ENCODE peak calls at places on chromosome 1, in nine cellular contexts. J, R, C, Y, N, Z, W, P and S are unnamed samples.

GRCh38 chr1:155648207-155649147 is 38.5 kb downstream of the MSTO1 start:
- DNase-seq in J (peak), R (no peak), C (no peak), Y (peak), N (no peak), Z (no peak), W (no peak), P (no peak), S (no peak)

GRCh38 chr1:232990729-232991128 is 40.3 kb downstream of the NTPCR start:
- DNase-seq in J (no peak), R (no peak), C (no peak), Y (no peak), N (no peak), Z (no peak), W (no peak), P (no peak), S (no peak)

GRCh38 chr1:85708826-85709222 is 591 bp upstream of the ZNHIT6 start:
- DNase-seq in J (no peak), R (peak), C (no peak), Y (no peak), N (no peak), Z (no peak), W (no peak), P (no peak), S (no peak)

GRCh38 chr1:203669739-203670138 is 43.1 kb downstream of the ATP2B4 start:
- DNase-seq in J (no peak), R (no peak), C (no peak), Y (peak), N (no peak), Z (no peak), W (no peak), P (no peak), S (no peak)

GRCh38 chr1:92909321-92909720 is 51.9 kb downstream of the DIPK1A start:
- DNase-seq in J (no peak), R (no peak), C (no peak), Y (peak), N (no peak), Z (no peak), W (no peak), P (no peak), S (no peak)

GRCh38 chr1:151782741-151783140 is 7.6 kb downstream of the TDRKH start:
- DNase-seq in J (no peak), R (no peak), C (no peak), Y (no peak), N (no peak), Z (no peak), W (no peak), P (no peak), S (no peak)

GRCh38 chr1:21384620-21385019 is 55.3 kb upstream of the NBPF3 start:
- DNase-seq in J (no peak), R (no peak), C (no peak), Y (no peak), N (no peak), Z (no peak), W (no peak), P (no peak), S (no peak)

GRCh38 chr1:74767490-74767889 is 34.5 kb downstream of the TYW3 start:
- DNase-seq in J (peak), R (no peak), C (no peak), Y (peak), N (no peak), Z (no peak), W (no peak), P (peak), S (no peak)

GRCh38 chr1:5983361-5984103 is 8.7 kb downstream of the NPHP4 start:
- DNase-seq in J (no peak), R (no peak), C (no peak), Y (peak), N (no peak), Z (no peak), W (no peak), P (no peak), S (no peak)

GRCh38 chr1:41282679-41283317 is 40.7 kb upstream of the SCMH1 start:
- DNase-seq in J (peak), R (peak), C (peak), Y (peak), N (peak), Z (no peak), W (peak), P (peak), S (no peak)

GRCh38 chr1:84853743-84854721 is 39.0 kb downstream of the LPAR3 start:
- DNase-seq in J (no peak), R (no peak), C (peak), Y (peak), N (no peak), Z (no peak), W (peak), P (no peak), S (no peak)

GRCh38 chr1:56644064-56644940 is 812 bp upstream of the PRKAA2 start:
- DNase-seq in J (peak), R (peak), C (no peak), Y (peak), N (no peak), Z (no peak), W (no peak), P (no peak), S (no peak)

GRCh38 chr1:233867028-233867427 is 37.4 kb upstream of the SLC35F3 start:
- DNase-seq in J (no peak), R (no peak), C (no peak), Y (no peak), N (no peak), Z (no peak), W (no peak), P (no peak), S (no peak)

GRCh38 chr1:235821361-235821981 is 45.2 kb downstream of the LYST start:
- DNase-seq in J (no peak), R (no peak), C (no peak), Y (peak), N (no peak), Z (no peak), W (no peak), P (no peak), S (no peak)

GRCh38 chr1:11384170-11384554 is 94.8 kb upstream of the DISP3 start:
- DNase-seq in J (no peak), R (no peak), C (no peak), Y (peak), N (no peak), Z (no peak), W (no peak), P (no peak), S (no peak)

GRCh38 chr1:23957096-23957495 is 2.5 kb upstream of the PNRC2 start:
- DNase-seq in J (no peak), R (peak), C (no peak), Y (no peak), N (no peak), Z (no peak), W (no peak), P (no peak), S (peak)

GRCh38 chr1:34113887-34114286 is 51.1 kb downstream of the CSMD2 start:
- DNase-seq in J (peak), R (no peak), C (no peak), Y (no peak), N (no peak), Z (no peak), W (no peak), P (no peak), S (no peak)

GRCh38 chr1:206695751-206696150 is 11.0 kb downstream of the MAPKAPK2 start:
- DNase-seq in J (no peak), R (no peak), C (no peak), Y (no peak), N (no peak), Z (no peak), W (no peak), P (no peak), S (no peak)

GRCh38 chr1:67832737-67833594 is at the start of gene GNG12:
- DNase-seq in J (peak), R (peak), C (no peak), Y (peak), N (peak), Z (no peak), W (peak), P (peak), S (no peak)

GRCh38 chr1:25754421-25755195 is 45.4 kb upstream of the SELENON start:
- DNase-seq in J (no peak), R (no peak), C (peak), Y (no peak), N (no peak), Z (no peak), W (no peak), P (no peak), S (no peak)

GRCh38 chr1:16186655-16187235 is 25.7 kb downstream of the ARHGEF19 start:
- DNase-seq in J (no peak), R (peak), C (no peak), Y (no peak), N (no peak), Z (no peak), W (no peak), P (no peak), S (no peak)

GRCh38 chr1:225699336-225699735 is 46.4 kb upstream of the ENAH start:
- DNase-seq in J (no peak), R (no peak), C (no peak), Y (no peak), N (no peak), Z (no peak), W (no peak), P (no peak), S (no peak)

GRCh38 chr1:174815036-174815435 is 184.7 kb upstream of the CACYBP start:
- DNase-seq in J (no peak), R (no peak), C (no peak), Y (peak), N (no peak), Z (no peak), W (no peak), P (no peak), S (no peak)

GRCh38 chr1:98420376-98421097 is 241.0 kb upstream of the SNX7 start:
- DNase-seq in J (no peak), R (no peak), C (no peak), Y (peak), N (no peak), Z (no peak), W (no peak), P (no peak), S (no peak)

GRCh38 chr1:212814548-212814947 is 22.9 kb downstream of the TATDN3 start:
- DNase-seq in J (no peak), R (no peak), C (no peak), Y (no peak), N (no peak), Z (no peak), W (no peak), P (no peak), S (no peak)

GRCh38 chr1:206498685-206499084 is 8.6 kb upstream of the RASSF5 start:
- DNase-seq in J (no peak), R (no peak), C (no peak), Y (no peak), N (no peak), Z (no peak), W (no peak), P (no peak), S (no peak)

GRCh38 chr1:219041819-219042218 is 131.9 kb upstream of the LYPLAL1 start:
- DNase-seq in J (no peak), R (no peak), C (no peak), Y (peak), N (no peak), Z (no peak), W (no peak), P (no peak), S (no peak)